ENCODE peak calls at places on chromosomes 4 and X, in nine cellular contexts. D is NCI-H187 treated with DMSO at 0.1 percent for 48 hours; U is uterus; Y is KBM-7; V is activated effector memory CD4-positive, alpha-beta T cell treated with Interleukin-2 at 50 U/mL for 16 hours; E is stimulated activated CD4-positive, alpha-beta T cell treated with anti-CD3 and anti-CD28 coated beads, TNF-alpha, amount 100 ng/mL, for 4 hours; H is B cell; F is esophagus squamous epithelium; B is LHCN-M2. O is an unnamed sample.

GRCh38 chr4:1367936-1368289 is 20.9 kb downstream of the UVSSA start:
- DNase-seq in V (no peak), F (no peak), H (no peak), D (no peak), Y (no peak), U (no peak), E (no peak), B (no peak), O (no peak)

GRCh38 chrX:152992120-152992519 is 1.8 kb downstream of the PNMA5 start:
- DNase-seq in B (no peak), H (no peak), E (no peak), F (no peak), Y (no peak), V (no peak), U (no peak), D (no peak), O (no peak)

GRCh38 chr4:46506876-46507275 is 116.9 kb upstream of the GABRA2 start:
- DNase-seq in U (no peak), H (no peak), F (no peak), D (no peak), Y (no peak), B (no peak), E (no peak), V (no peak), O (no peak)

GRCh38 chr4:16413794-16414555 is 187.7 kb upstream of the TAPT1 start:
- DNase-seq in V (no peak), E (no peak), D (no peak), B (no peak), Y (no peak), U (no peak), F (no peak), H (no peak), O (no peak)

GRCh38 chr4:25792200-25792791 is 70.5 kb downstream of the SEL1L3 start:
- DNase-seq in D (no peak), B (peak), E (no peak), H (no peak), Y (no peak), U (no peak), V (no peak), F (no peak), O (no peak)

GRCh38 chrX:112941209-112941788 is 100.7 kb upstream of the AMOT start:
- DNase-seq in F (no peak), E (no peak), H (no peak), D (no peak), V (no peak), U (no peak), Y (peak), B (no peak), O (no peak)

GRCh38 chr4:48173055-48173991 is 39.3 kb upstream of the TXK start:
- DNase-seq in E (no peak), B (peak), Y (no peak), F (no peak), D (no peak), H (no peak), V (no peak), U (no peak), O (peak)

GRCh38 chr4:158622251-158622650 is 49.4 kb downstream of the C4orf46 start:
- DNase-seq in B (no peak), V (no peak), D (no peak), U (no peak), Y (no peak), F (no peak), E (no peak), H (no peak), O (no peak)

GRCh38 chr4:24747234-24747975 is 48.0 kb upstream of the SOD3 start:
- DNase-seq in H (no peak), F (no peak), Y (no peak), U (no peak), V (no peak), D (no peak), B (no peak), E (no peak), O (no peak)

GRCh38 chr4:73434311-73434710 is 1.7 kb upstream of the AFP start:
- DNase-seq in B (peak), U (no peak), D (no peak), V (no peak), Y (peak), E (no peak), F (no peak), H (peak), O (peak)

GRCh38 chrX:40694833-40695232 is 40.5 kb downstream of the MED14 start:
- DNase-seq in F (no peak), H (no peak), B (peak), Y (no peak), E (no peak), U (no peak), D (no peak), V (no peak), O (no peak)

GRCh38 chrX:37640142-37640541 is 45.4 kb upstream of the XK start:
- DNase-seq in U (no peak), D (no peak), H (no peak), E (no peak), F (no peak), B (no peak), Y (peak), V (no peak), O (peak)

GRCh38 chr4:152264106-152264505 is 271.8 kb downstream of the FBXW7 start:
- DNase-seq in Y (no peak), B (no peak), F (no peak), H (no peak), E (no peak), U (no peak), D (no peak), V (no peak), O (no peak)

GRCh38 chr4:150583287-150584197 is 1.6 kb downstream of the MAB21L2 start:
- DNase-seq in D (no peak), U (no peak), H (no peak), F (no peak), E (no peak), Y (no peak), V (no peak), B (no peak), O (no peak)

GRCh38 chrX:73562986-73563739 is at the start of gene CHIC1:
- DNase-seq in B (peak), Y (peak), D (peak), V (peak), U (peak), H (peak), F (no peak), E (peak), O (no peak)

GRCh38 chrX:139739138-139739537 is 31.2 kb upstream of the MCF2 start:
- DNase-seq in H (no peak), F (no peak), D (no peak), Y (no peak), E (no peak), V (no peak), U (no peak), B (peak), O (peak)

GRCh38 chrX:13398073-13398823 is 78.4 kb upstream of the ATXN3L start:
- DNase-seq in E (no peak), D (no peak), H (no peak), V (no peak), F (no peak), Y (no peak), U (peak), B (peak), O (no peak)

GRCh38 chrX:40996886-40997530 is 88.2 kb upstream of the USP9X start:
- DNase-seq in V (no peak), H (no peak), B (peak), E (no peak), F (no peak), U (no peak), D (no peak), Y (peak), O (peak)

GRCh38 chrX:152991123-152991522 is 2.8 kb downstream of the PNMA5 start:
- DNase-seq in H (no peak), E (no peak), B (no peak), U (no peak), Y (no peak), D (no peak), F (no peak), V (no peak), O (peak)

GRCh38 chrX:39196192-39197102 is 395.2 kb downstream of the MID1IP1 start:
- DNase-seq in Y (peak), E (peak), U (peak), H (peak), D (no peak), B (peak), V (peak), F (no peak), O (peak)

GRCh38 chr4:165327211-165328100 is at the start of gene MSMO1:
- DNase-seq in D (peak), F (peak), Y (peak), H (peak), V (peak), E (peak), B (peak), U (peak), O (peak)

GRCh38 chr4:77451530-77451929 is 154.1 kb upstream of the CXCL13 start:
- DNase-seq in H (no peak), E (no peak), U (no peak), D (no peak), Y (no peak), B (peak), F (no peak), V (no peak), O (no peak)

GRCh38 chr4:145756244-145756643 is 76.3 kb downstream of the C4orf51 start:
- DNase-seq in H (no peak), U (no peak), D (no peak), F (no peak), Y (no peak), B (no peak), V (no peak), E (no peak), O (no peak)

GRCh38 chrX:106672527-106672926 is 54.0 kb upstream of the RNF128 start:
- DNase-seq in E (no peak), D (no peak), Y (no peak), B (no peak), F (no peak), V (no peak), U (no peak), H (no peak), O (no peak)